ENCODE peak calls at places on chromosomes 5 and 9, in eight cellular contexts. F is activated naive CD4-positive, alpha-beta T cell treated with anti-CD3 and anti-CD28 coated beads for 36 hours; H is left ventricle myocardium inferior; L is PC-3; T is fibroblast of gingiva; J is NCI-H1417; P is endothelial cell; Q is AG08396. I is an unnamed sample.

GRCh38 chr9:68749579-68750159 is 44.6 kb downstream of the PIP5K1B start:
- DNase-seq in P (no peak), H (no peak), F (no peak), L (no peak), Q (no peak), T (no peak), J (peak), I (no peak)

GRCh38 chr9:133356391-133357091 is at the start of the genes SURF1 and SURF2:
- DNase-seq in L (peak), H (peak), P (peak), T (peak), Q (peak), F (peak), J (peak), I (peak)

GRCh38 chr9:121437891-121438290 is 61.8 kb downstream of the GGTA1 start:
- DNase-seq in J (no peak), T (no peak), H (no peak), Q (no peak), L (no peak), P (no peak), F (no peak), I (no peak)

GRCh38 chr5:110590187-110590586 is 136.3 kb downstream of the TMEM232 start:
- DNase-seq in F (no peak), T (peak), L (peak), J (peak), Q (no peak), H (no peak), P (no peak), I (no peak)

GRCh38 chr9:36192196-36192595 is 1.5 kb downstream of the CLTA start:
- DNase-seq in J (no peak), H (no peak), L (peak), Q (no peak), F (no peak), P (no peak), T (no peak), I (no peak)

GRCh38 chr5:73638344-73639095 is 12.5 kb downstream of the ARHGEF28 start:
- DNase-seq in F (no peak), H (no peak), L (peak), J (no peak), Q (peak), T (peak), P (no peak), I (no peak)

GRCh38 chr9:124495105-124496074 is 11.8 kb downstream of the NR5A1 start:
- DNase-seq in Q (no peak), P (no peak), J (no peak), T (no peak), H (no peak), F (no peak), L (no peak), I (no peak)

GRCh38 chr5:67206381-67207328 is 10.1 kb upstream of the CD180 start:
- DNase-seq in H (no peak), J (no peak), T (no peak), P (no peak), F (peak), Q (no peak), L (peak), I (peak)

GRCh38 chr5:72366324-72366976 is 46.3 kb downstream of the PTCD2 start:
- DNase-seq in L (peak), J (peak), T (peak), H (peak), Q (peak), P (peak), F (peak), I (no peak)

GRCh38 chr5:158236511-158237335 is 377.8 kb upstream of the CLINT1 start:
- DNase-seq in H (no peak), P (no peak), L (no peak), F (no peak), J (no peak), Q (no peak), T (no peak), I (no peak)

GRCh38 chr9:34070601-34071340 is 22.1 kb upstream of the UBAP2 start:
- DNase-seq in T (peak), P (no peak), H (no peak), F (no peak), Q (no peak), L (peak), J (no peak), I (no peak)

GRCh38 chr5:2371419-2371710 is 380.1 kb downstream of the IRX2 start:
- DNase-seq in L (no peak), Q (no peak), T (no peak), P (no peak), F (no peak), J (no peak), H (no peak), I (no peak)

GRCh38 chr5:93517828-93518227 is 63.2 kb downstream of the NR2F1-AS1 start:
- DNase-seq in Q (no peak), F (no peak), J (no peak), P (no peak), L (no peak), T (no peak), H (no peak), I (no peak)

I was measured in 8988T.